ENCODE peak calls at places on chromosome 12, in nine cellular contexts. One of them, this sample, is unnamed.

GRCh38 chr12:89129471-89129870 is 222.8 kb downstream of the DUSP6 start:
- DNase-seq in RWPE1: no peak
- DNase-seq in AG09319: no peak
- DNase-seq in WTC11: no peak
- DNase-seq in heart left ventricle: no peak
- DNase-seq in upper lobe of left lung: no peak
- DNase-seq in GM12865: peak
- DNase-seq in psoas muscle: no peak
- DNase-seq in cardiac muscle cell: no peak
- DNase-seq in this sample: no peak

GRCh38 chr12:22738945-22739344 is 114.0 kb downstream of the ETNK1 start:
- DNase-seq in psoas muscle: no peak
- DNase-seq in RWPE1: no peak
- DNase-seq in heart left ventricle: no peak
- DNase-seq in upper lobe of left lung: no peak
- DNase-seq in WTC11: no peak
- DNase-seq in AG09319: no peak
- DNase-seq in GM12865: no peak
- DNase-seq in cardiac muscle cell: no peak
- DNase-seq in this sample: no peak

GRCh38 chr12:24709201-24709600 is 239.7 kb downstream of the BCAT1 start:
- DNase-seq in heart left ventricle: no peak
- DNase-seq in AG09319: no peak
- DNase-seq in GM12865: no peak
- DNase-seq in WTC11: no peak
- DNase-seq in psoas muscle: no peak
- DNase-seq in cardiac muscle cell: peak
- DNase-seq in RWPE1: no peak
- DNase-seq in upper lobe of left lung: no peak
- DNase-seq in this sample: no peak

GRCh38 chr12:51827925-51828818 is 20.3 kb downstream of the FIGNL2 start:
- DNase-seq in WTC11: no peak
- DNase-seq in heart left ventricle: no peak
- DNase-seq in cardiac muscle cell: peak
- DNase-seq in psoas muscle: no peak
- DNase-seq in GM12865: peak
- DNase-seq in RWPE1: peak
- DNase-seq in upper lobe of left lung: no peak
- DNase-seq in AG09319: no peak
- DNase-seq in this sample: no peak

GRCh38 chr12:33825442-33825841 is 196.9 kb upstream of the ALG10 start:
- DNase-seq in heart left ventricle: no peak
- DNase-seq in AG09319: no peak
- DNase-seq in upper lobe of left lung: no peak
- DNase-seq in psoas muscle: no peak
- DNase-seq in cardiac muscle cell: no peak
- DNase-seq in WTC11: no peak
- DNase-seq in RWPE1: no peak
- DNase-seq in GM12865: no peak
- DNase-seq in this sample: no peak

GRCh38 chr12:24551368-24551767 is 397.5 kb downstream of the BCAT1 start:
- DNase-seq in GM12865: no peak
- DNase-seq in upper lobe of left lung: no peak
- DNase-seq in WTC11: no peak
- DNase-seq in psoas muscle: no peak
- DNase-seq in AG09319: no peak
- DNase-seq in cardiac muscle cell: no peak
- DNase-seq in heart left ventricle: no peak
- DNase-seq in RWPE1: no peak
- DNase-seq in this sample: no peak

GRCh38 chr12:81167694-81168093 is 89.8 kb downstream of the ACSS3 start:
- DNase-seq in WTC11: no peak
- DNase-seq in cardiac muscle cell: peak
- DNase-seq in RWPE1: peak
- DNase-seq in upper lobe of left lung: no peak
- DNase-seq in psoas muscle: no peak
- DNase-seq in heart left ventricle: no peak
- DNase-seq in GM12865: no peak
- DNase-seq in AG09319: no peak
- DNase-seq in this sample: no peak

GRCh38 chr12:104154286-104154685 is 16.3 kb upstream of the NFYB start:
- DNase-seq in AG09319: no peak
- DNase-seq in heart left ventricle: no peak
- DNase-seq in WTC11: no peak
- DNase-seq in cardiac muscle cell: no peak
- DNase-seq in psoas muscle: no peak
- DNase-seq in GM12865: no peak
- DNase-seq in upper lobe of left lung: no peak
- DNase-seq in RWPE1: no peak
- DNase-seq in this sample: no peak

GRCh38 chr12:83818888-83819287 is 1093.7 kb downstream of the SLC6A15 start:
- DNase-seq in WTC11: no peak
- DNase-seq in psoas muscle: no peak
- DNase-seq in cardiac muscle cell: peak
- DNase-seq in AG09319: no peak
- DNase-seq in upper lobe of left lung: no peak
- DNase-seq in heart left ventricle: no peak
- DNase-seq in GM12865: peak
- DNase-seq in RWPE1: peak
- DNase-seq in this sample: peak

GRCh38 chr12:80763874-80764273 is 47.2 kb downstream of the MYF5 start:
- DNase-seq in GM12865: peak
- DNase-seq in cardiac muscle cell: peak
- DNase-seq in RWPE1: no peak
- DNase-seq in psoas muscle: no peak
- DNase-seq in AG09319: peak
- DNase-seq in WTC11: no peak
- DNase-seq in heart left ventricle: no peak
- DNase-seq in upper lobe of left lung: no peak
- DNase-seq in this sample: peak

GRCh38 chr12:818733-819132 is 66.4 kb downstream of the WNK1 start:
- DNase-seq in WTC11: no peak
- DNase-seq in GM12865: no peak
- DNase-seq in AG09319: no peak
- DNase-seq in heart left ventricle: no peak
- DNase-seq in cardiac muscle cell: no peak
- DNase-seq in psoas muscle: no peak
- DNase-seq in RWPE1: no peak
- DNase-seq in upper lobe of left lung: no peak
- DNase-seq in this sample: no peak

GRCh38 chr12:64610660-64611429 is 550 bp downstream of the RASSF3 start:
- DNase-seq in WTC11: peak
- DNase-seq in AG09319: no peak
- DNase-seq in heart left ventricle: peak
- DNase-seq in psoas muscle: peak
- DNase-seq in cardiac muscle cell: peak
- DNase-seq in GM12865: peak
- DNase-seq in RWPE1: peak
- DNase-seq in upper lobe of left lung: peak
- DNase-seq in this sample: peak
- TF ChIP-seq CTCF in WTC11: no peak
- TF ChIP-seq CTCF in AG09319: no peak
- TF ChIP-seq CTCF in heart left ventricle: no peak
- TF ChIP-seq CTCF in psoas muscle: no peak
- TF ChIP-seq CTCF in cardiac muscle cell: no peak
- TF ChIP-seq CTCF in GM12865: no peak
- TF ChIP-seq CTCF in RWPE1: no peak
- TF ChIP-seq CTCF in upper lobe of left lung: no peak
- TF ChIP-seq CTCF in this sample: no peak

DNA sequence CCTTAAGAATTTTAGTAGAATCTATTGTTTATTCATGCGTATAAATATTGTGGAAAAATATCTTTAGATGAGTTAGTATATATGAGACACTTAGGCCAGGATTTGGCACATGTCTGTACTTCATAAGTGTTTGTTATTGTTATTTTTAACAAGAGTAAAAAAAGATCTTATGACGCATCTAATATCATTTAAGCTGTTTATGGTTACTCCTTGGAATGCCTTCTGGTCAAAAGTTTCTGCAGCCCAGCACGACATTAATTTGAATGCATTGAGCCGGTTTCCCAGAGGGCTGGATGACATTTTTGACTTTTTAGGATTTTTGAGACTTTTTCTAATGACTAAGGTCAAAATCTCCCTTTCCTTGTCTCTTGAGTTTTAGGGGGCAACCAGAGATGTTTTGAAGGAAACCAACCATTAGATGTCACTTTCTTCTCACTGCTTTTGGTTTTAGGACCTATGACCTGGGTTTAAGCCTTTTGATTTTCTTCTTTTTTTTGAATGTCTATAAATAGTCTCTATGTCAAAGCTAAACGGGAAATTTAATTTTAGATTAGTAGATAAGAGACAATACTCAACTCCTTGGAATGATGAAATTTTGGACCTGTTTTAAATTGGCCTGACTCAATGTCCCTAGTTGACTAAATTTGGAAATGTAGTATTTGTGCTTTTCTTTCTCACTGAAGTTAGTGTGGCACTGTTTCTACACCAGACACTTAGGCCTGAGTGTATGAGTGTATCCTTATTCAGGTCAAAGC is 215.5 kb downstream of the AEBP2 start:
- DNase-seq in GM12865: no peak
- DNase-seq in upper lobe of left lung: no peak
- DNase-seq in heart left ventricle: no peak
- DNase-seq in cardiac muscle cell: peak
- DNase-seq in WTC11: no peak
- DNase-seq in AG09319: peak
- DNase-seq in RWPE1: no peak
- DNase-seq in psoas muscle: no peak
- DNase-seq in this sample: no peak
- TF ChIP-seq CTCF in GM12865: no peak
- TF ChIP-seq CTCF in upper lobe of left lung: no peak
- TF ChIP-seq CTCF in heart left ventricle: no peak
- TF ChIP-seq CTCF in cardiac muscle cell: peak
- TF ChIP-seq CTCF in WTC11: no peak
- TF ChIP-seq CTCF in AG09319: no peak
- TF ChIP-seq CTCF in RWPE1: no peak
- TF ChIP-seq CTCF in psoas muscle: no peak
- TF ChIP-seq CTCF in this sample: no peak

DNA sequence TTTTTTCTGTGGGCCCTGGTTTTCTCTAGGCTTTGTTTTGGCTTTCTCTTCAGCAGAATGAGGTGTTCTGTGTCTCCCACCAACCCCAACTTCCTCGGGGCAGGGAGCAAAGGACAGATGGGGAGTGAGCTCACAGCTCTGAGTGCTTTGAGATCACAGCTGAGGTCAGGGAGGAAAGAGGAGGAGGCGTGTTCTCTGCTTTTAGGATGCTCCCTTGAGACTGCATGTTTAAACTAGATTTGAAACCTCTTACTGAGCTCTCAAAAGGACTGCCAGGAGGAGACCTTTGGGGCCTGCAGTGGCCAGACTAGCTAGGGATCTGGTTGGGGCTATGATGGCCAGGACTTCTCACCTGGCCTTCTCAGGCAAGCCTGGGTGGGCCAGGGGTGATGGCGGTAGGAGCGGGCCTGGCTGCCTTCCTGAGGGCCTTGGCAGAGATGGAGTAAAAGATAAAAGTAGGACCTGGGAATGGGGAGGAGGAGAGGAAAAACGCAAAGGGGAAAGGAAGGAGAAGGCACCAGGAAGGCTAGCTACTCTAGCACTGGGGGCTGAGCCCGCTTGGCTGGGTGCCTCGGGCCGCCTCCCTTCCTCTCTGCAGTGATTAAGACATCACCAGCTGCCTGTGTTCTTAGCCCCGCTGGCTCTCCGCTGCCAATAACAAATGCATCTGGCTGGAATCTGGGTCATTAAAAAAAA is 141.1 kb downstream of the TSPAN9 start:
- DNase-seq in GM12865: no peak
- DNase-seq in AG09319: peak
- DNase-seq in upper lobe of left lung: peak
- DNase-seq in cardiac muscle cell: peak
- DNase-seq in WTC11: no peak
- DNase-seq in heart left ventricle: peak
- DNase-seq in RWPE1: peak
- DNase-seq in psoas muscle: peak
- DNase-seq in this sample: no peak
- TF ChIP-seq CTCF in GM12865: no peak
- TF ChIP-seq CTCF in AG09319: no peak
- TF ChIP-seq CTCF in upper lobe of left lung: no peak
- TF ChIP-seq CTCF in cardiac muscle cell: peak
- TF ChIP-seq CTCF in WTC11: no peak
- TF ChIP-seq CTCF in heart left ventricle: no peak
- TF ChIP-seq CTCF in RWPE1: no peak
- TF ChIP-seq CTCF in psoas muscle: no peak
- TF ChIP-seq CTCF in this sample: no peak

GRCh38 chr12:6423267-6424007 is 21.3 kb upstream of the CD27 start:
- DNase-seq in cardiac muscle cell: peak
- DNase-seq in psoas muscle: peak
- DNase-seq in upper lobe of left lung: no peak
- DNase-seq in heart left ventricle: peak
- DNase-seq in GM12865: peak
- DNase-seq in WTC11: peak
- DNase-seq in AG09319: peak
- DNase-seq in RWPE1: peak
- DNase-seq in this sample: peak
- TF ChIP-seq CTCF in cardiac muscle cell: peak
- TF ChIP-seq CTCF in psoas muscle: peak
- TF ChIP-seq CTCF in upper lobe of left lung: peak
- TF ChIP-seq CTCF in heart left ventricle: peak
- TF ChIP-seq CTCF in GM12865: peak
- TF ChIP-seq CTCF in WTC11: peak
- TF ChIP-seq CTCF in AG09319: peak
- TF ChIP-seq CTCF in RWPE1: peak
- TF ChIP-seq CTCF in this sample: peak